ENCODE peak calls at places on chromosomes 6 and 20, in six cellular contexts. K, R, A, J, P and L are unnamed samples.

GRCh38 chr6:100657678-100658330 is 193.1 kb upstream of the SIM1 start:
- DNase-seq in K (peak), R (no peak), A (no peak), J (no peak), P (no peak), L (no peak)

GRCh38 chr6:86306210-86306609 is 631.1 kb upstream of the HTR1E start:
- DNase-seq in K (no peak), R (no peak), A (no peak), J (no peak), P (no peak), L (no peak)

GRCh38 chr20:52748235-52748950 is 223.8 kb upstream of the TSHZ2 start:
- DNase-seq in K (no peak), R (no peak), A (no peak), J (no peak), P (no peak), L (no peak)

GRCh38 chr6:156984178-156984738 is 207.1 kb downstream of the ARID1B start:
- DNase-seq in K (no peak), R (no peak), A (no peak), J (no peak), P (no peak), L (no peak)

GRCh38 chr20:48012401-48012974 is 227.2 kb upstream of the SULF2 start:
- DNase-seq in K (no peak), R (no peak), A (peak), J (no peak), P (no peak), L (peak)

GRCh38 chr6:124223596-124223995 is 419.9 kb downstream of the NKAIN2 start:
- DNase-seq in K (peak), R (no peak), A (no peak), J (no peak), P (no peak), L (peak)

GRCh38 chr6:128519931-128520435 is 416 bp downstream of the PTPRK start:
- DNase-seq in K (no peak), R (no peak), A (no peak), J (peak), P (peak), L (no peak)

GRCh38 chr6:39420300-39421265 is 98.1 kb upstream of the KCNK16 start:
- DNase-seq in K (peak), R (no peak), A (no peak), J (no peak), P (no peak), L (no peak)

GRCh38 chr6:33000053-33000452 is 9.3 kb downstream of the HLA-DOA start:
- DNase-seq in K (no peak), R (peak), A (no peak), J (no peak), P (no peak), L (no peak)

GRCh38 chr6:155377061-155377460 is 62.8 kb upstream of the TFB1M start:
- DNase-seq in K (peak), R (no peak), A (peak), J (no peak), P (no peak), L (no peak)

GRCh38 chr6:147868493-147869222 is 360.2 kb downstream of the SAMD5 start:
- DNase-seq in K (no peak), R (no peak), A (no peak), J (no peak), P (no peak), L (no peak)

GRCh38 chr6:57224769-57225515 is 2.8 kb upstream of the RAB23 start:
- DNase-seq in K (no peak), R (no peak), A (no peak), J (no peak), P (no peak), L (no peak)

DNA sequence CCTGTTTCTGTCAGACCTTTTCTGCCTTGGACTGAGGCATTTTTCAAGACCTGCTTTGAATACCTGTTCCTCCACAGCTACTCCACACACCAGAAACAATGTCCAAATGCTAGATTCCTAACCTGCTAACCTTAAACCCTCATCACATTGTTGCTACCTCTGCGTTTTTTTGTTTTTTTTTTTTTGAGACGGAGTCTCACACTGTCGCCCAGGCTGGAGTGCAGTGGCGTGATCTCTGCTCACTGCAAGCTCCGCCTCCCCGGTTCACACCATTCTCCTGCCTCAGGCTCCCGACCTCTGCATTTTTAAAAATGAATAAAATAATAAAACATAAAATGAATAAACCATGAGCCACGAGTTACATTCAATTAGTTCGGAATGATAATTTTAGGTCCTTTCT is 1.2 kb downstream of the C6orf89 start:
- DNase-seq in K (no peak), R (peak), A (no peak), J (no peak), P (no peak), L (no peak)
- H3K4me3 ChIP-seq in K (peak), R (peak), A (peak), J (no peak), P (peak), L (peak)

GRCh38 chr20:3804781-3805180 is 8.7 kb downstream of the CDC25B start:
- DNase-seq in K (no peak), R (no peak), A (no peak), J (no peak), P (no peak), L (no peak)

GRCh38 chr20:3808544-3808943 is 11.8 kb upstream of the AP5S1 start:
- DNase-seq in K (no peak), R (no peak), A (no peak), J (no peak), P (no peak), L (no peak)

GRCh38 chr20:3805594-3806264 is 9.6 kb downstream of the CDC25B start:
- DNase-seq in K (no peak), R (no peak), A (no peak), J (no peak), P (no peak), L (no peak)

GRCh38 chr20:3811421-3812258 is 8.7 kb upstream of the AP5S1 start:
- DNase-seq in K (peak), R (peak), A (peak), J (peak), P (peak), L (peak)

DNA sequence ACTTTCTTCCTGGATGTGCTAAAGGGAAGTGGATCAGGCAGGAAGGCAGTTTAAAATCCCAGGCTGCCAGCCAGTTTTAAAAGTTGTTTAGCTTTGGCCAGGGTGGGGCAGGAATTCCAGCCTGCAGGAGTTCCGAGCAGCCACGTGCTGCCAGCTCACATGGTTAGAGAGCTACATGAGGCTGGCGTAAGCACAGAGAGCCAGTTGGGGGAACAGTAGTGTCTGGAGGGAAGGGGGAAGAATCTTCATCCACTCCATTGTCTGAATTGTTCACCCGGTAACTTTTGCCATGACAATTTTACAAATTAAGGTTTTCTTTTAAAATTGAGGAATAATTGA is 12.0 kb downstream of the CDC25B start:
- DNase-seq in K (peak), R (no peak), A (peak), J (no peak), P (no peak), L (peak)
- TF ChIP-seq CTCF in K (no peak), R (no peak), A (peak), J (no peak), P (no peak), L (no peak)

GRCh38 chr20:4812641-4813075 is 90.9 kb downstream of the PRND start:
- DNase-seq in K (no peak), R (peak), A (no peak), J (no peak), P (no peak), L (no peak)
- H3K4me3 ChIP-seq in K (no peak), R (no peak), A (no peak), J (peak), P (no peak), L (no peak)

GRCh38 chr6:30206152-30206551 is 7.1 kb downstream of the TRIM26 start:
- DNase-seq in K (no peak), R (no peak), A (no peak), J (no peak), P (no peak), L (no peak)
- TF ChIP-seq CTCF in K (no peak), R (no peak), A (no peak), J (no peak), P (no peak), L (no peak)

GRCh38 chr20:17928633-17929311 is 39.8 kb downstream of the SNX5 start:
- DNase-seq in K (no peak), R (no peak), A (no peak), J (no peak), P (no peak), L (no peak)
- H3K4me3 ChIP-seq in K (no peak), R (no peak), A (no peak), J (no peak), P (no peak), L (no peak)

DNA sequence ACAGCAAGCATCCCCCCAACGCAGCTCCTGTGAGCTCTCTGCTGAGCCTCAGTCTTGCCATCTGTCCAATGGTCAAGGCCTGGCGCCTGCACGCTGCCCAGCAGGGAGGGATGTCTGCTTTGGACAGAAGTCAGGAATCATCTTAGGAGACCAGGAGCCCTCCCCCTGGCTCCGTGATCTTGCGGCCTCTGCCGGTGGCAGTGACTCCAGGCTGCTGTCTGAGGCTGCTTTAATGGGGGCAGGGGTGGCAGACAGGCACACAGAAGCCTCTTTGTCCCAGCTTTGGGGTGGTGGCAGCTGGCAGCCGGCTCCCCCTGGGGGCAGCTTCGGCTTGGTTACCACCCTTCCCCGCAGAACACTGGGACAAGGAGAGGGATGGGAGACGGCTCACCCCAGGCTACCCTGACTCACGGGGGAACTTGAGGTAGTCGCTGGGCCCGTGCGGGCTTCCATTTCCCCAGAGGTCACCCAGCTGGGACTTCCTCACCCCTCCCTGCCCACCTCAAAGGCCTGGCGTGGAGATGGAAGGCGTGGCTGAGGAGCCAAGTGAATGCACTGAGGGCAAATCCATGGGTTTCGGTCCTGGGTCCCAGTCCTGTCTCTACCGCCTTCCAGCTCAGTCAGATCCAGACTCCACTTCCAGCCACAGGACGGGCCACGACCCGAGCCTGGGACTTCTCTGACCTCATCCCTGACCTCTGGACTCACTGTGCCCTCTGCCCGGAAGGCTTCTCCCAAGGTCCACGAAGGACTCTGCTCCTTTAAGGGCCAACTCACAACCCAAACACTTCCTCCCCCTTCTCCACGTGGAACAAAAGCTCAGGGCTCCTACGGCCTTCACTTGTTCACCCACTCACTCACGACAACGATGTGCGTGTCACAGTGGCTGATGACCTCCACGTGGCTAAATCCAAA is 14.8 kb downstream of the PEDS1 start:
- DNase-seq in K (no peak), R (no peak), A (no peak), J (no peak), P (no peak), L (no peak)
- TF ChIP-seq CTCF in K (peak), R (no peak), A (no peak), J (no peak), P (no peak), L (peak)

GRCh38 chr6:137911675-137912158 is 44.7 kb downstream of the TNFAIP3 start:
- DNase-seq in K (no peak), R (no peak), A (no peak), J (no peak), P (no peak), L (no peak)

GRCh38 chr6:137910424-137910834 is 43.4 kb downstream of the TNFAIP3 start:
- DNase-seq in K (no peak), R (no peak), A (no peak), J (no peak), P (no peak), L (no peak)

GRCh38 chr6:137912813-137913212 is 45.8 kb downstream of the TNFAIP3 start:
- DNase-seq in K (no peak), R (no peak), A (no peak), J (no peak), P (no peak), L (no peak)

GRCh38 chr6:137909533-137909932 is 42.5 kb downstream of the TNFAIP3 start:
- DNase-seq in K (no peak), R (no peak), A (no peak), J (no peak), P (no peak), L (no peak)

DNA sequence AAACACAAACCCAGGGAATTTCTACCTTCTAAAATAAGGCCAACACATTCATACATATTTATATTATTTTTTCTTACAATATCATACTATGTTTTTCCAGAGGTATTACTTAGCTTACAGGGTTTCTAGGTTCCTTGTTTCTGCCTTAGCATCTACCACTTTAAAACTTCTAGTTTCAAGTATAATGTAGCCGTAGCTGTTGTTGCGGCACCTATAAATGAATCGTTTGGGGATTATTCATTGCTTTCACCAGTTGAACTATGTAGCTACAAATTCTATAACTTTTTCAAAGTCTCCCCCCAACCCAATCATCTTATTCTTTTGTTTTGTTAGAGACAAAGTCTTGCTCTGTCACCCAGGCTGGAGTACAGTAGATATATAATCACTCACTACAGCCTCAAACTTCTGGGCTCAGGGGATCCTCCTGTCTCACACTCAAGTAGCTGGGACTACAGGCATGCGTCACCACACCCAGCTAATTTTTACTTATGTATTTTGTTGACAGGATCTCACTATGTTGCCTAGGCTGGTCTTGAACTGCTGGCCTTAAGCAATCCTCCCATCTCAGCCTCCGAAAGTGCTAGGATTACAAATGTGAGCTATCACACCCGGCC is 43.9 kb downstream of the TNFAIP3 start:
- DNase-seq in K (no peak), R (no peak), A (no peak), J (no peak), P (no peak), L (no peak)
- H3K4me3 ChIP-seq in K (no peak), R (no peak), A (no peak), J (no peak), P (no peak), L (no peak)

GRCh38 chr20:17651761-17652388 is 30.2 kb downstream of the RRBP1 start:
- DNase-seq in K (no peak), R (no peak), A (no peak), J (no peak), P (no peak), L (no peak)
- TF ChIP-seq CTCF in K (no peak), R (no peak), A (no peak), J (no peak), P (no peak), L (no peak)